ENCODE peak calls at places on chromosomes 2 and 18, in nine cellular contexts. A is sciatic nerve; B is mucosa of gallbladder; Q is Caco-2; U is NCI-H1048; V is GDM1; F is erythroblast; W is activated naive CD4-positive, alpha-beta T cell treated with anti-CD3 and anti-CD28 coated beads, Interleukin-2, amount 50 U/mL, for 72 hours; N is heart right ventricle. R is an unnamed sample.

GRCh38 chr18:55439036-55439435 is 149.0 kb downstream of the TCF4 start:
- DNase-seq in F (no peak), W (no peak), N (no peak), A (no peak), U (no peak), B (no peak), V (no peak), Q (no peak), R (no peak)

GRCh38 chr2:84158605-84159004 is 300.5 kb downstream of the SUCLG1 start:
- DNase-seq in B (no peak), Q (no peak), U (no peak), W (no peak), F (no peak), A (no peak), V (no peak), N (no peak), R (no peak)

GRCh38 chr2:165634855-165635254 is 159.2 kb downstream of the GALNT3 start:
- DNase-seq in V (no peak), W (no peak), N (peak), A (peak), F (no peak), Q (peak), B (peak), U (no peak), R (peak)

GRCh38 chr18:32081881-32082280 is 9.8 kb upstream of the RNF138 start:
- DNase-seq in V (no peak), U (no peak), F (no peak), W (no peak), B (no peak), N (no peak), Q (no peak), A (no peak), R (no peak)

GRCh38 chr2:159557437-159558034 is 58.8 kb downstream of the BAZ2B start:
- DNase-seq in Q (peak), N (no peak), V (no peak), F (peak), W (no peak), B (no peak), A (no peak), U (no peak), R (peak)

GRCh38 chr2:156294945-156295580 is 37.5 kb downstream of the NR4A2 start:
- DNase-seq in Q (no peak), B (no peak), V (no peak), U (no peak), A (no peak), F (no peak), W (no peak), N (no peak), R (peak)

GRCh38 chr2:68737717-68738116 is 3.1 kb downstream of the ARHGAP25 start:
- DNase-seq in V (no peak), Q (no peak), W (peak), A (no peak), U (no peak), B (peak), N (no peak), F (no peak), R (no peak)

GRCh38 chr2:236193026-236193425 is 24.8 kb upstream of the GBX2 start:
- DNase-seq in V (no peak), N (no peak), W (no peak), F (no peak), B (no peak), Q (no peak), U (no peak), A (no peak), R (no peak)

GRCh38 chr2:24971300-24971549 is 530 bp downstream of the DNAJC27 start:
- DNase-seq in V (no peak), U (no peak), N (no peak), B (peak), A (no peak), W (no peak), F (peak), Q (no peak), R (peak)

GRCh38 chr18:1995041-1995612 is 576.2 kb downstream of the METTL4 start:
- DNase-seq in F (no peak), U (no peak), A (no peak), V (no peak), N (no peak), Q (no peak), B (no peak), W (no peak), R (no peak)

GRCh38 chr2:128306931-128307460 is 11.7 kb downstream of the HS6ST1 start:
- DNase-seq in U (no peak), N (no peak), Q (no peak), V (no peak), F (no peak), B (no peak), W (no peak), A (no peak), R (no peak)

GRCh38 chr2:186274936-186275575 is 211.0 kb upstream of the ZC3H15 start:
- DNase-seq in A (no peak), U (no peak), V (no peak), W (no peak), F (no peak), B (no peak), N (no peak), Q (no peak), R (peak)

GRCh38 chr18:79423211-79424007 is 27.7 kb downstream of the NFATC1 start:
- DNase-seq in A (no peak), U (no peak), W (no peak), Q (no peak), V (no peak), B (no peak), F (no peak), N (no peak), R (no peak)

GRCh38 chr2:239990966-239991365 is 34.2 kb downstream of the NDUFA10 start:
- DNase-seq in N (no peak), F (no peak), B (no peak), A (no peak), U (no peak), V (no peak), Q (no peak), W (no peak), R (no peak)

GRCh38 chr2:113219889-113220641 is 46.3 kb downstream of the PSD4 start:
- DNase-seq in V (peak), B (peak), F (peak), Q (no peak), N (peak), U (no peak), W (no peak), A (peak), R (peak)

GRCh38 chr2:52918551-52918950 is 849.1 kb upstream of the CHAC2 start:
- DNase-seq in A (no peak), Q (no peak), B (no peak), U (no peak), W (no peak), V (no peak), N (no peak), F (no peak), R (peak)

GRCh38 chr18:44912740-44913478 is 232.2 kb downstream of the SETBP1 start:
- DNase-seq in A (no peak), U (no peak), V (peak), B (no peak), N (no peak), F (no peak), Q (no peak), W (no peak), R (peak)

GRCh38 chr18:68449292-68449691 is 265.6 kb downstream of the TMX3 start:
- DNase-seq in V (no peak), N (no peak), Q (no peak), U (no peak), A (no peak), B (no peak), W (no peak), F (no peak), R (no peak)

GRCh38 chr18:77223221-77223639 is 26.4 kb upstream of the GALR1 start:
- DNase-seq in A (no peak), N (no peak), Q (no peak), U (no peak), W (peak), F (no peak), V (no peak), B (no peak), R (no peak)

GRCh38 chr2:127712999-127713398 is 11.7 kb downstream of the SFT2D3 start:
- DNase-seq in V (no peak), U (no peak), Q (no peak), F (no peak), N (no peak), W (no peak), B (no peak), A (no peak), R (no peak)

GRCh38 chr2:236871500-236872001 is 214.1 kb upstream of the COPS8 start:
- DNase-seq in W (no peak), Q (no peak), V (peak), A (no peak), N (no peak), B (peak), F (no peak), U (no peak), R (peak)

GRCh38 chr2:5392658-5393057 is 299.5 kb upstream of the SOX11 start:
- DNase-seq in F (no peak), B (no peak), Q (no peak), A (no peak), V (no peak), U (no peak), W (no peak), N (no peak), R (peak)

GRCh38 chr18:35153609-35154273 is 87.1 kb upstream of the ZNF397 start:
- DNase-seq in A (no peak), V (peak), U (no peak), F (no peak), W (no peak), Q (no peak), B (no peak), N (no peak), R (no peak)

GRCh38 chr2:102770506-102770905 is 8.7 kb downstream of the TMEM182 start:
- DNase-seq in Q (no peak), W (no peak), B (no peak), A (no peak), N (no peak), F (no peak), U (no peak), V (no peak), R (no peak)

GRCh38 chr2:241812730-241813079 is 3.7 kb downstream of the NEU4 start:
- DNase-seq in F (no peak), V (no peak), A (peak), Q (no peak), U (no peak), W (no peak), B (no peak), N (peak), R (no peak)

GRCh38 chr2:78992451-78992806 is 33.1 kb upstream of the REG3G start:
- DNase-seq in B (no peak), F (no peak), A (no peak), W (no peak), U (no peak), N (no peak), Q (peak), V (no peak), R (no peak)

GRCh38 chr18:57574866-57575265 is 11.6 kb downstream of the FECH start:
- DNase-seq in Q (no peak), W (no peak), V (no peak), A (no peak), B (no peak), U (peak), F (no peak), N (no peak), R (peak)

GRCh38 chr2:43021791-43022500 is 204.5 kb downstream of the ZFP36L2 start:
- DNase-seq in F (peak), N (no peak), W (no peak), A (no peak), U (no peak), B (peak), V (no peak), Q (peak), R (no peak)

GRCh38 chr2:157699806-157700205 is 71.1 kb upstream of the ACVR1C start:
- DNase-seq in N (no peak), W (no peak), F (no peak), U (no peak), B (no peak), V (no peak), A (no peak), Q (no peak), R (no peak)

GRCh38 chr18:12659904-12660605 is 2.1 kb upstream of the SPIRE1 start:
- DNase-seq in F (peak), A (peak), V (no peak), W (peak), N (no peak), Q (peak), U (peak), B (peak), R (peak)

GRCh38 chr2:238793351-238793750 is 54.5 kb upstream of the TWIST2 start:
- DNase-seq in U (no peak), B (no peak), V (no peak), N (no peak), A (no peak), F (no peak), W (no peak), Q (no peak), R (no peak)

GRCh38 chr2:44290271-44290670 is 15.0 kb downstream of the SLC3A1 start:
- DNase-seq in W (no peak), F (no peak), B (no peak), A (no peak), U (no peak), Q (no peak), V (no peak), N (no peak), R (peak)

GRCh38 chr18:69895081-69896047 is 52.3 kb downstream of the CD226 start:
- DNase-seq in Q (no peak), F (no peak), N (no peak), B (no peak), V (no peak), U (no peak), W (no peak), A (no peak), R (no peak)

GRCh38 chr2:101307503-101307902 is 998 bp downstream of the RNF149 start:
- DNase-seq in A (no peak), Q (no peak), V (no peak), F (no peak), W (peak), N (no peak), B (no peak), U (no peak), R (peak)

GRCh38 chr18:37274309-37274987 is 291.1 kb downstream of the CELF4 start:
- DNase-seq in F (no peak), U (no peak), Q (no peak), B (no peak), V (no peak), A (no peak), W (no peak), N (no peak), R (no peak)

GRCh38 chr2:162007447-162008040 is 66.5 kb downstream of the DPP4 start:
- DNase-seq in F (no peak), U (no peak), B (no peak), V (no peak), Q (no peak), A (no peak), N (no peak), W (no peak), R (peak)

GRCh38 chr2:225920621-225921020 is 521.1 kb downstream of the NYAP2 start:
- DNase-seq in V (no peak), U (peak), N (no peak), A (no peak), W (no peak), Q (no peak), B (no peak), F (no peak), R (no peak)